ENCODE peak calls at places on chromosomes 6 and 20, in six cellular contexts. N is GM12878, W is A549, B is HepG2, Y is endothelial cell of umbilical vein, K is K562. O is an unnamed sample.

GRCh38 chr6:23654745-23655144 is 471.3 kb upstream of the NRSN1 start:
- DNase-seq in N (no peak), W (peak; percentile 22), B (peak; percentile 32), Y (no peak), K (no peak), O (no peak)

GRCh38 chr6:4460595-4461475 is 315.4 kb upstream of the CDYL start:
- DNase-seq in N (no peak), W (no peak), B (no peak), Y (no peak), K (no peak), O (no peak)

GRCh38 chr6:111971866-111972532 is 81.9 kb upstream of the CCN6 start:
- DNase-seq in N (no peak), W (no peak), B (no peak), Y (no peak), K (no peak), O (no peak)

GRCh38 chr20:9021216-9021615 is 47.7 kb upstream of the PLCB4 start:
- DNase-seq in N (no peak), W (no peak), B (no peak), Y (no peak), K (no peak), O (no peak)

GRCh38 chr20:22182148-22182547 is 402.2 kb downstream of the FOXA2 start:
- DNase-seq in N (no peak), W (no peak), B (no peak), Y (no peak), K (no peak), O (no peak)

GRCh38 chr6:20092071-20092566 is 120.2 kb downstream of the MBOAT1 start:
- DNase-seq in N (peak; percentile 17), W (peak; percentile 56), B (peak; percentile 57), Y (peak; percentile 65), K (peak; percentile 39), O (peak; percentile 71)

GRCh38 chr6:12313992-12314589 is 23.9 kb downstream of the EDN1 start:
- DNase-seq in N (no peak), W (peak; percentile 95), B (peak; percentile 29), Y (peak; percentile 89), K (no peak), O (no peak)

GRCh38 chr20:10659651-10660601 is 13.9 kb downstream of the JAG1 start:
- DNase-seq in N (no peak), W (no peak), B (peak; percentile 48), Y (no peak), K (no peak), O (no peak)

GRCh38 chr6:48928937-48929336 is 534.1 kb downstream of the MMUT start:
- DNase-seq in N (no peak), W (peak; percentile 1), B (no peak), Y (no peak), K (no peak), O (no peak)

GRCh38 chr20:3248167-3248992 is 9.4 kb upstream of the SLC4A11 start:
- DNase-seq in N (no peak), W (no peak), B (no peak), Y (peak; percentile 38), K (peak; percentile 40), O (peak; percentile 81)

GRCh38 chr6:125584468-125584939 is 164.9 kb upstream of the HEY2 start:
- DNase-seq in N (no peak), W (peak; percentile 29), B (no peak), Y (peak; percentile 13), K (no peak), O (no peak)

GRCh38 chr6:40349566-40350192 is 237.5 kb downstream of the LRFN2 start:
- DNase-seq in N (no peak), W (no peak), B (no peak), Y (no peak), K (no peak), O (no peak)

GRCh38 chr6:169362501-169363121 is 109.0 kb upstream of the THBS2 start:
- DNase-seq in N (no peak), W (no peak), B (no peak), Y (no peak), K (no peak), O (no peak)

GRCh38 chr20:10708342-10709185 is 34.8 kb upstream of the JAG1 start:
- DNase-seq in N (no peak), W (peak; percentile 86), B (peak; percentile 99), Y (peak; percentile 49), K (no peak), O (no peak)

GRCh38 chr6:32974541-32975308 is 6.3 kb downstream of the BRD2 start:
- DNase-seq in N (no peak), W (no peak), B (no peak), Y (no peak), K (no peak), O (peak; percentile 24)

GRCh38 chr6:110270166-110270565 is 88.0 kb downstream of the METTL24 start:
- DNase-seq in N (no peak), W (no peak), B (no peak), Y (no peak), K (no peak), O (no peak)

GRCh38 chr20:10466855-10467254 is 31.8 kb downstream of the SLX4IP start:
- DNase-seq in N (no peak), W (no peak), B (no peak), Y (peak; percentile 30), K (no peak), O (no peak)

GRCh38 chr20:44837949-44838348 is 27.6 kb upstream of the RIMS4 start:
- DNase-seq in N (no peak), W (no peak), B (no peak), Y (no peak), K (no peak), O (no peak)

GRCh38 chr6:62452586-62452985 is 166.6 kb upstream of the KHDRBS2 start:
- DNase-seq in N (no peak), W (no peak), B (no peak), Y (no peak), K (no peak), O (no peak)

GRCh38 chr6:145028144-145028818 is 707.0 kb downstream of the EPM2A start:
- DNase-seq in N (no peak), W (peak; percentile 57), B (peak; percentile 11), Y (peak; percentile 59), K (no peak), O (peak; percentile 55)

GRCh38 chr6:125231133-125231532 is 70.6 kb downstream of the HDDC2 start:
- DNase-seq in N (no peak), W (no peak), B (no peak), Y (no peak), K (no peak), O (no peak)

GRCh38 chr6:158767714-158768113 is 51.5 kb downstream of the EZR start:
- DNase-seq in N (no peak), W (no peak), B (no peak), Y (no peak), K (no peak), O (no peak)

GRCh38 chr6:133778414-133778813 is 110.5 kb upstream of the TCF21 start:
- DNase-seq in N (no peak), W (peak; percentile 52), B (no peak), Y (no peak), K (no peak), O (no peak)

GRCh38 chr6:135182993-135183531 is 2.0 kb downstream of the MYB start:
- DNase-seq in N (no peak), W (no peak), B (no peak), Y (no peak), K (peak; percentile 79), O (peak; percentile 88)

GRCh38 chr6:135179920-135180457 is 1.1 kb upstream of the MYB start:
- DNase-seq in N (no peak), W (no peak), B (no peak), Y (no peak), K (no peak), O (no peak)

GRCh38 chr6:135182120-135182992 is 1.2 kb downstream of the MYB start:
- DNase-seq in N (no peak), W (peak; percentile 4), B (no peak), Y (peak; percentile 9), K (peak; percentile 46), O (peak; percentile 76)

GRCh38 chr6:135181333-135182119 is 418 bp downstream of the MYB start:
- DNase-seq in N (no peak), W (peak; percentile 10), B (no peak), Y (peak; percentile 43), K (no peak), O (peak; percentile 49)

DNA sequence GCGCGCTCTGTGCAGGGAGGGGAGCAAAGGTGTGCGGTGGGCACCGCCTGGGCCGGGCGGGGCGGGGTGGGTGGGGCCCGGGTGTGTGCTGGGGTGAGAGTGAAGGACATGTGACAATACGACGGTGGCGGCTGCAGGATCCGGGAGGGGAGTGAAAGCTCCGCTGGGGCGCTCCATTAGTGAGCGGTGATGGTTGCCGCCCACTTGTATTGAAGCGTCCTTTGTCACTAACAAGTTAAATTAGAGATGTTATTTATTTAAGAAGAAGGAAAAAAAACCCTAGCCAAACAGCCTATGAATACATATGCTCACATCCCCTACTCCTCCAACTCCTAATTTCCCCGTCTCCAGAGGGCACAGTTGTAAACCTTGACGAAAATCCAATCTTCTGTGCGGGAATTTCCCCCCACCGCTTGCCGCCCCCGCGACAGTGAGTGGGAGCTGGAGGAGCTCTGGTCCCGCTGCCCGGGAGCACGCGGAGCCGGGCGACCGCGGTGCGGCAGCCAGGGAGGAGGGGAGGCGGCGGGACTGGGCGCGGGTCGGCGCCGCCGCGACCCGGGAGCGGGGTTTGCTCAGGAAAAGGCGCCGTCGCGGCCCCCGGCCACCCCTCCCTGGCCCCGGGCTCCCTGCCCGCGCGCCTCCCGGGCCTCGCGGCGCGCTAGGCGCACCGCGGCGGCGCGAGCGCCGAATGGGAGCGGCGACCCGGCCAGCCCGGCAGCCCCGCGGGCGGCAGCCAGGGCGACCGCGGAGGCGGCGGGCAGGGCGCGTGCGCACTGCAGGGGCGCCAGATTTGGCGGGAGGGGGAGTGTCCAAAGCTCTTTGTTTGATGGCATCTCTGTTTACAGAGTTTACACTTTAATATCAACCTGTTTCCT is at the start of gene MYB:
- DNase-seq in N (no peak), W (peak; percentile 59), B (no peak), Y (peak; percentile 40), K (peak; percentile 92), O (peak; percentile 93)
- TF ChIP-seq CTCF in N (no peak), W (no peak), B (no peak), Y (no peak), K (no peak), O (no peak)

GRCh38 chr20:62428396-62429160 is 1.2 kb upstream of the RBBP8NL start:
- DNase-seq in N (no peak), W (no peak), B (no peak), Y (no peak), K (no peak), O (no peak)
- TF ChIP-seq MYC in N (no peak), W (no peak), B (no peak), Y (no peak), K (no peak), O (no peak)

GRCh38 chr6:18212231-18212630 is 52.1 kb downstream of the DEK start:
- DNase-seq in N (no peak), W (peak; percentile 3), B (no peak), Y (no peak), K (no peak), O (no peak)

GRCh38 chr6:18210707-18211106 is 53.6 kb downstream of the DEK start:
- DNase-seq in N (no peak), W (no peak), B (no peak), Y (no peak), K (no peak), O (no peak)

GRCh38 chr6:18213439-18213838 is 50.9 kb downstream of the DEK start:
- DNase-seq in N (no peak), W (no peak), B (no peak), Y (no peak), K (no peak), O (no peak)

GRCh38 chr6:18209539-18210197 is 54.4 kb downstream of the KDM1B start:
- DNase-seq in N (no peak), W (no peak), B (peak; percentile 49), Y (no peak), K (no peak), O (no peak)

GRCh38 chr6:18211338-18211737 is 53.0 kb downstream of the DEK start:
- DNase-seq in N (peak; percentile 91), W (no peak), B (no peak), Y (no peak), K (no peak), O (no peak)
- TF ChIP-seq POLR2A in N (peak; percentile 68), W (no peak), B (no peak), Y (no peak), K (no peak), O (no peak)

GRCh38 chr6:163401039-163401885 is 13.3 kb upstream of the QKI start:
- DNase-seq in N (no peak), W (no peak), B (no peak), Y (no peak), K (no peak), O (no peak)
- TF ChIP-seq CTCF in N (no peak), W (no peak), B (no peak), Y (no peak), K (no peak), O (no peak)